ENCODE peak calls at places on chromosomes 3 and 15, in eight cellular contexts. S is tibial nerve, F is suprapubic skin, C is A549, E is sigmoid colon, P is stomach, U is SK-N-SH, L is K562. N is an unnamed sample.

GRCh38 chr3:73473578-73474448 is 150.9 kb downstream of the PDZRN3 start:
- DNase-seq in L (no peak), E (no peak), F (no peak), U (no peak), S (no peak), C (no peak), P (no peak), N (no peak)

GRCh38 chr15:91926871-91927270 is 73.4 kb downstream of the SLCO3A1 start:
- DNase-seq in E (no peak), L (no peak), P (no peak), C (no peak), S (no peak), U (no peak), F (no peak), N (no peak)

GRCh38 chr15:46127361-46127874 is 492.6 kb downstream of the SQOR start:
- DNase-seq in F (no peak), U (no peak), E (no peak), S (no peak), C (no peak), P (no peak), L (no peak), N (no peak)

GRCh38 chr3:52195823-52196331 is 2.1 kb upstream of the ALAS1 start:
- DNase-seq in C (no peak), P (no peak), E (no peak), S (no peak), F (no peak), L (no peak), U (no peak), N (no peak)

GRCh38 chr3:110314512-110315114 is 757.0 kb upstream of the NECTIN3 start:
- DNase-seq in L (peak), S (peak), F (no peak), P (peak), C (peak), U (peak), E (no peak), N (peak)

GRCh38 chr3:109920749-109921148 is 583.4 kb upstream of the DPPA4 start:
- DNase-seq in E (no peak), U (no peak), P (no peak), S (no peak), C (no peak), L (no peak), F (no peak), N (no peak)

GRCh38 chr15:63888146-63888545 is 54.4 kb upstream of the HERC1 start:
- DNase-seq in U (no peak), E (no peak), P (no peak), L (no peak), C (no peak), S (no peak), F (no peak), N (no peak)

GRCh38 chr3:48194446-48195071 is 6.3 kb upstream of the CDC25A start:
- DNase-seq in P (peak), C (peak), E (no peak), U (peak), F (no peak), S (peak), L (peak), N (peak)

GRCh38 chr3:169813757-169814517 is 1.2 kb upstream of the LRRC34 start:
- DNase-seq in F (no peak), P (peak), S (no peak), E (no peak), L (no peak), C (peak), U (no peak), N (peak)

GRCh38 chr15:25057574-25057973 is 102.8 kb downstream of the SNRPN start:
- DNase-seq in S (no peak), F (peak), L (no peak), P (peak), U (no peak), C (no peak), E (no peak), N (no peak)

GRCh38 chr3:141380279-141380678 is 12.0 kb downstream of the ZBTB38 start:
- DNase-seq in S (no peak), P (no peak), L (no peak), U (no peak), F (no peak), C (no peak), E (no peak), N (no peak)

GRCh38 chr3:192514754-192515660 is 212.3 kb downstream of the FGF12 start:
- DNase-seq in L (no peak), F (no peak), E (no peak), U (peak), C (peak), S (no peak), P (peak), N (no peak)

GRCh38 chr3:52671676-52672075 is 14.0 kb downstream of the PBRM1 start:
- DNase-seq in P (no peak), C (no peak), E (no peak), S (no peak), U (no peak), F (no peak), L (no peak), N (no peak)

GRCh38 chr15:100623301-100623700 is 20.9 kb downstream of the ASB7 start:
- DNase-seq in S (no peak), E (no peak), F (no peak), L (no peak), C (no peak), U (no peak), P (no peak), N (no peak)

GRCh38 chr3:2454865-2455264 is 356.2 kb downstream of the CNTN4 start:
- DNase-seq in F (no peak), P (no peak), U (no peak), S (no peak), E (no peak), C (no peak), L (no peak), N (no peak)

GRCh38 chr15:89070197-89071124 is 17.8 kb upstream of the ABHD2 start:
- DNase-seq in L (no peak), U (no peak), S (no peak), E (no peak), P (no peak), C (no peak), F (no peak), N (no peak)

GRCh38 chr3:154181127-154181691 is 60.0 kb downstream of the ARHGEF26 start:
- DNase-seq in C (no peak), F (no peak), L (no peak), E (peak), S (no peak), U (peak), P (no peak), N (no peak)

GRCh38 chr3:126958638-126959085 is 24.3 kb upstream of the PLXNA1 start:
- DNase-seq in P (no peak), S (no peak), L (no peak), E (peak), C (no peak), F (peak), U (no peak), N (no peak)

GRCh38 chr3:38149701-38150100 is 11.2 kb downstream of the MYD88 start:
- DNase-seq in L (no peak), F (no peak), C (no peak), P (no peak), U (no peak), S (no peak), E (no peak), N (no peak)

GRCh38 chr3:112466041-112466440 is 33.2 kb downstream of the BTLA start:
- DNase-seq in S (no peak), P (no peak), C (no peak), U (no peak), F (no peak), L (no peak), E (no peak), N (no peak)

GRCh38 chr3:71721721-71722157 is 3.5 kb downstream of the EIF4E3 start:
- DNase-seq in S (no peak), L (no peak), C (no peak), F (no peak), E (no peak), U (no peak), P (no peak), N (no peak)

GRCh38 chr3:15359677-15360397 is 27.5 kb upstream of the SH3BP5 start:
- DNase-seq in U (no peak), E (no peak), F (no peak), L (no peak), P (no peak), C (no peak), S (no peak), N (no peak)

GRCh38 chr15:40054746-40055575 is 16.0 kb upstream of the SRP14 start:
- DNase-seq in P (peak), L (no peak), U (no peak), E (peak), C (no peak), F (no peak), S (no peak), N (no peak)

GRCh38 chr15:97976766-97977503 is 16.4 kb downstream of the ARRDC4 start:
- DNase-seq in F (no peak), S (no peak), L (no peak), E (no peak), P (no peak), C (no peak), U (no peak), N (no peak)

GRCh38 chr15:97977734-97978133 is 17.2 kb downstream of the ARRDC4 start:
- DNase-seq in L (no peak), U (no peak), C (no peak), P (peak), S (no peak), E (no peak), F (no peak), N (no peak)

GRCh38 chr15:97976129-97976528 is 15.6 kb downstream of the ARRDC4 start:
- DNase-seq in C (no peak), P (no peak), U (no peak), E (no peak), L (no peak), F (no peak), S (no peak), N (no peak)

GRCh38 chr15:97979131-97979502 is 18.6 kb downstream of the ARRDC4 start:
- DNase-seq in P (no peak), S (no peak), C (no peak), E (no peak), U (no peak), F (no peak), L (no peak), N (no peak)

GRCh38 chr15:97978408-97979130 is 18.1 kb downstream of the ARRDC4 start:
- DNase-seq in P (peak), U (no peak), S (no peak), E (no peak), F (no peak), C (no peak), L (no peak), N (no peak)
- TF ChIP-seq EP300 in P (no peak), U (no peak), S (no peak), E (no peak), F (no peak), C (no peak), L (peak), N (no peak)

GRCh38 chr3:151268267-151269235 is 9.8 kb downstream of the P2RY14 start:
- DNase-seq in E (no peak), P (no peak), U (no peak), F (no peak), L (no peak), S (no peak), C (no peak), N (no peak)
- TF ChIP-seq EP300 in E (no peak), P (no peak), U (no peak), F (no peak), L (no peak), S (no peak), C (no peak), N (no peak)

GRCh38 chr3:134471521-134472193 is 14.1 kb downstream of the ANAPC13 start:
- DNase-seq in P (no peak), E (no peak), C (peak), S (no peak), L (no peak), F (no peak), U (no peak), N (no peak)
- TF ChIP-seq EP300 in P (no peak), E (no peak), C (peak), S (no peak), L (no peak), F (no peak), U (no peak), N (no peak)

GRCh38 chr15:95739161-95739560 is 591.3 kb upstream of the NR2F2 start:
- DNase-seq in S (no peak), E (no peak), U (no peak), C (no peak), L (no peak), F (no peak), P (no peak), N (no peak)
- TF ChIP-seq EP300 in S (no peak), E (no peak), U (no peak), C (no peak), L (no peak), F (no peak), P (no peak), N (no peak)

GRCh38 chr15:28957606-28958498 is 72.1 kb downstream of the APBA2 start:
- DNase-seq in L (no peak), E (peak), P (no peak), F (no peak), C (no peak), U (no peak), S (no peak), N (no peak)
- TF ChIP-seq EP300 in L (no peak), E (no peak), P (no peak), F (no peak), C (no peak), U (no peak), S (no peak), N (no peak)

GRCh38 chr3:177729939-177730700 is 532.8 kb upstream of the TBL1XR1 start:
- DNase-seq in P (no peak), L (no peak), S (peak), E (peak), C (no peak), U (peak), F (no peak), N (no peak)

GRCh38 chr3:177735441-177735840 is 538.2 kb upstream of the TBL1XR1 start:
- DNase-seq in U (no peak), S (no peak), E (no peak), L (no peak), P (no peak), C (no peak), F (no peak), N (no peak)

GRCh38 chr3:177733233-177733632 is 536.0 kb upstream of the TBL1XR1 start:
- DNase-seq in L (no peak), U (no peak), F (no peak), P (no peak), S (no peak), E (no peak), C (no peak), N (no peak)

GRCh38 chr3:177733936-177734335 is 536.7 kb upstream of the TBL1XR1 start:
- DNase-seq in S (no peak), E (no peak), C (no peak), L (no peak), F (no peak), P (no peak), U (no peak), N (no peak)

GRCh38 chr3:177731644-177732268 is 534.5 kb upstream of the TBL1XR1 start:
- DNase-seq in S (no peak), U (no peak), F (no peak), P (no peak), L (no peak), C (no peak), E (no peak), N (no peak)
- TF ChIP-seq EP300 in S (no peak), U (peak), F (no peak), P (no peak), L (no peak), C (no peak), E (no peak), N (no peak)

DNA sequence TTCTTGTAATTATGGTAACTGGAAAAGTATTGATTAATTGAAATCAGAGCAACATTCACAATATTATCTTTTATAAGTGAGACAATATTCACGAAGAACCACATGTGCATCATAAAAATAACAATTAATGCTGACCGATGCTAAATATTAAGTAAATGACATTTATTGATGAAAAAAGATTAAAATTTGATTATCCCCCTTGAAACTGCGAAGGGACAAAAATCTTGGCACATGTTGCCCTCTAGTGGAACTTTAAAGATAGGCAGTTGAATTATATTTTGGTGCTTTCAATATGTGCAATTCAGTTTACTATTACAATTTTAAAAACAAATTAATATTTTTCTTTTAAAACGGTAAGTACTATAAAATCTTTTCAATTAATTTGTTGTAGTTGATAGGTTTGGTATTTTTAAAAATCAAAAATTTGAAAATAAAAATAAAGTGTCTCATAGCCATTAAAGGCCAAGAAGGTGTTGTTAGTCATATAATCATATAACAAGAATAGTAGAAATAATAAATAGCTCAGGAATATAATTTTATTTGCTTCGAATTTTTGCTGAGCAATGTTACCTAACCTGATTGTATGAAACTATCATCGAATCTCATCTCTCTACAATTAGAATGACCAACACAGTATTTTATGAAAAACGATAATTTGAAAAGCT is 270.2 kb downstream of the ROBO1 start:
- DNase-seq in F (no peak), S (no peak), L (peak), E (no peak), P (no peak), C (no peak), U (peak), N (no peak)
- TF ChIP-seq EP300 in F (no peak), S (no peak), L (no peak), E (no peak), P (no peak), C (no peak), U (no peak), N (no peak)

GRCh38 chr15:50905055-50905454 is 3.4 kb upstream of the AP4E1 start:
- DNase-seq in E (no peak), C (no peak), P (no peak), U (no peak), F (no peak), L (no peak), S (no peak), N (no peak)

GRCh38 chr15:50906954-50907865 is 1.3 kb upstream of the AP4E1 start:
- DNase-seq in U (peak), P (peak), S (no peak), E (no peak), C (peak), F (no peak), L (peak), N (no peak)

GRCh38 chr15:50908209-50909043 is at the start of gene AP4E1:
- DNase-seq in E (peak), C (peak), S (peak), U (peak), P (peak), L (peak), F (peak), N (peak)

GRCh38 chr15:50909044-50909342 is 510 bp downstream of the AP4E1 start:
- DNase-seq in U (no peak), E (no peak), P (no peak), F (no peak), C (peak), L (no peak), S (no peak), N (no peak)

DNA sequence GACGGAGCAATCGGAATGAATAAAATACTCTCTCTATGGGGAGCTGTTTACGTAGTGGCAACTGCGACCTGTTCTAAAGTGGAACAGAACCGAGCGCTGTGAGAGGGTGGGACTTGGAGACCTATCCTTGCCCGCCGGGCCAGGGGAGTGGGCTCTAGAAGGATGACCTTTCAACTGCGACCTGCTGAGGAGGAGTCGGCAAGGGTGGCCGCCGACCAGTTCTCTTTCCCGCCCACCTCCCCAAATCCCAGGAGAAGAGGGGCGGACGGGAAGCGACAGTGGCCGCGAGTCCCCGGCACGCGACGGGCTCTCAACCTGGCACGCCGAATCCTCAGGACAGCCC is 646 bp upstream of the AP4E1 start:
- DNase-seq in E (no peak), C (peak), F (no peak), S (no peak), P (peak), L (no peak), U (no peak), N (no peak)
- TF ChIP-seq EP300 in E (no peak), C (no peak), F (no peak), S (no peak), P (no peak), L (no peak), U (no peak), N (no peak)

DNA sequence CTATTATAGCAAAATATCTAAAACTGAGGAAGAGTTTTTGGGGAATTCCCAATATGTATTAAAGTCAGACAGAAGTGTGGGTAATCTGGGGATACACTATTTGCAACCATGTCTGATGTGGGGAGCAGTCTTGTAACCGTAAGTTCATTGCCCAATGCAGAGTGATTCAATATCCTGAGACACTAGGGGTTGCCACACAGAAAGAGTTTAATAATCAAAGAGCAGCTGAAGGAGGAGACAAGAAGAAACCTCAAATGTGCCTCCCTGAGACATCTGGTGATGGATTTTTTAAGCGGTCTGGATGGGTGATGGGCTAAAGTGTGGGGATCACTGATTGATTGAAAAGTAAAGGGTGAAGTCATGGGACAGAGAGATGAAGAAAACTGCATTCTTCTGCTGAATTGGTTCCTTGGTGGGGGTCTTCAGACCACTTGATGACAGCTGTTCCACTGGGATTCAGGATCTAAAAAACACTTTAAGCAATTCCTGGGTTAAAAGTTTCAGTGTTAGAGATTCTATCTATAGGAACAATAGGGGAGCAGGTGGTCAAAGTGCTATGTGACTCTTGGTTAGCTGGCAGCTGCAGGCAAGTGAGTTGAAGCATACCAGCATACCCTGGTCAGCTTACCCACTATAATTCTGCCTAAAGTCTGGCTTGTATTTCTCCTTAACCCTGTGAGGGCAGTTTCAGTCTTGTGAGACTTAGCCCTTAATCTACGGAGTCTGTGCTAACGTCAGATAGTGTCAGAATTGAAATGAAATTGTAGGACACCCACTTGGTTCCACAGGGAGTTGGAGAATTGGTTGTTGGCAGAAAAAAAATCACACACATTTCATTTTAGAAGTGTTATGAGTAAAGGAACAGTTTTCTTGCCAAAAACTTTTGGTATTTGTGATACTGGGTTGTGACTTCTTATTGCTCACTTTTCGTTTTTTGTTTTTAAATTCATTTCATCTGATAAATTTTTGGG is 425.8 kb upstream of the TGFBR2 start:
- DNase-seq in E (no peak), P (no peak), L (no peak), F (no peak), S (no peak), U (no peak), C (no peak), N (no peak)
- TF ChIP-seq EP300 in E (no peak), P (no peak), L (no peak), F (no peak), S (no peak), U (no peak), C (no peak), N (no peak)

N was measured in ovary.